ENCODE peak calls at places on chromosomes 16 and 17, in five cellular contexts. U is mucosa of descending colon, T is neural progenitor cell, M is GM06990, X is ascending aorta. P is an unnamed sample.

GRCh38 chr16:55502801-55503366 is 6.0 kb upstream of the LPCAT2 start:
- DNase-seq in M (no peak), X (no peak), T (peak; percentile 25), U (peak; percentile 94), P (peak; percentile 91)

GRCh38 chr16:53754938-53755910 is 51.3 kb downstream of the FTO start:
- DNase-seq in M (no peak), U (peak; percentile 76), T (no peak), X (no peak), P (peak; percentile 77)

GRCh38 chr17:69575346-69575761 is 160.9 kb downstream of the MAP2K6 start:
- DNase-seq in T (peak; percentile 43), X (no peak), U (no peak), M (no peak), P (no peak)

GRCh38 chr16:70601576-70602575 is 44.5 kb upstream of the IL34 start:
- DNase-seq in U (no peak), M (no peak), T (no peak), X (no peak), P (no peak)

GRCh38 chr17:82228278-82228841 is 482 bp upstream of the SLC16A3 start:
- DNase-seq in M (peak; percentile 78), X (no peak), U (peak; percentile 86), T (peak; percentile 57), P (peak; percentile 89)

GRCh38 chr16:82229800-82230619 is 60.0 kb upstream of the MPHOSPH6 start:
- DNase-seq in X (no peak), U (peak; percentile 78), M (no peak), T (peak; percentile 86), P (peak; percentile 42)

GRCh38 chr17:49886036-49886435 is 38.2 kb upstream of the TAC4 start:
- DNase-seq in M (no peak), U (no peak), T (no peak), X (no peak), P (no peak)

GRCh38 chr17:81391964-81392908 is 3.0 kb upstream of the BAHCC1 start:
- DNase-seq in M (no peak), U (no peak), T (no peak), X (no peak), P (no peak)

GRCh38 chr16:19765860-19766553 is 47.9 kb downstream of the IQCK start:
- DNase-seq in T (no peak), X (peak; percentile 28), U (peak; percentile 41), M (no peak), P (peak; percentile 51)

GRCh38 chr16:85891776-85892166 is 7.2 kb upstream of the IRF8 start:
- DNase-seq in X (no peak), M (no peak), U (peak; percentile 62), T (no peak), P (peak; percentile 72)

GRCh38 chr16:88276591-88276990 is 106.2 kb upstream of the ZNF469 start:
- DNase-seq in M (no peak), X (no peak), T (no peak), U (no peak), P (no peak)

GRCh38 chr16:5496013-5496412 is 398.4 kb upstream of the EEF2KMT start:
- DNase-seq in M (no peak), T (no peak), U (no peak), X (no peak), P (no peak)

GRCh38 chr17:31609331-31609730 is 217.9 kb downstream of the RAB11FIP4 start:
- DNase-seq in M (no peak), U (no peak), X (no peak), T (no peak), P (no peak)

GRCh38 chr17:10789694-10790271 is 14.1 kb downstream of the TMEM238L start:
- DNase-seq in M (no peak), X (no peak), T (no peak), U (no peak), P (no peak)

GRCh38 chr17:7686221-7687071 is 844 bp downstream of the TP53 start:
- DNase-seq in X (no peak), T (peak; percentile 90), U (peak; percentile 82), M (peak; percentile 81), P (peak; percentile 87)

GRCh38 chr17:63695889-63696288 is 4.0 kb downstream of the LIMD2 start:
- DNase-seq in T (no peak), U (no peak), M (no peak), X (no peak), P (no peak)

GRCh38 chr17:63694974-63695773 is 4.8 kb downstream of the LIMD2 start:
- DNase-seq in X (no peak), U (no peak), T (no peak), M (peak; percentile 46), P (no peak)

GRCh38 chr17:63698381-63698885 is 1.5 kb downstream of the LIMD2 start:
- DNase-seq in T (no peak), X (no peak), M (peak; percentile 61), U (peak; percentile 50), P (no peak)

GRCh38 chr17:63697341-63698286 is 2.3 kb downstream of the LIMD2 start:
- DNase-seq in U (peak; percentile 85), X (no peak), T (peak; percentile 28), M (peak; percentile 80), P (peak; percentile 93)

DNA sequence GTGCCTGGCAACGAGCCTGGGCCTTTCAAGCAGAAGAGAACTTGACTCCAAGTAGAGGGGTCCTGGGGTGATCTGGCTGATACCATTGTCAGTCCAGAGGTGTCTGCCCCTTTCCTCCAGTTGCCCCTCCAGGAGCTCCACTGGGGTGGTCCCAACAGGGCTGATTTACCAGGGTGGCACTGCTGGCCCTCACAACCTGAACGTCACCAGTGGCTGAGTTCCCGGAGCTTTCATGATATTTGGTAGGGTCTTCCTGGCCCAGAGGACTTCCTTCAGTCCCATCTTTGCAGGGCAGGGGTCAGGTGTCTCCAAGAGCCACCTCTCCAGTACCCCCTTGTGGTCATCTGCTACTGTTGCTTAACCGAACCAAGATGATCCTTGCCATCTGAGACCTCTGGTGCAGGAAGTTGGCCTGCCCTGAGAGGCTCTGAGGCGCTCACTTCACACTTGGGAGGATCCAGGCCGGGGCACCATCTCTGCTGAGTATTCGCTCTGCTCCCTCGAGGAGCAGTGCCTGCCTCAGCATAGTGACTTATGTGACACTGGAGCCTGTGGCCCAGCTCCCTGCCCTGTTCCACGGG is 3.5 kb downstream of the LIMD2 start:
- DNase-seq in M (peak; percentile 46), T (peak; percentile 75), U (no peak), X (no peak), P (no peak)
- TF ChIP-seq CTCF in M (peak; percentile 53), T (peak; percentile 60), U (no peak), X (peak; percentile 34), P (peak; percentile 39)

GRCh38 chr17:52170963-52171572 is 12.6 kb upstream of the CA10 start:
- DNase-seq in X (no peak), U (no peak), M (no peak), T (peak; percentile 60), P (no peak)
- TF ChIP-seq CTCF in X (peak; percentile 27), U (peak; percentile 27), M (peak; percentile 49), T (peak; percentile 76), P (peak; percentile 17)

GRCh38 chr16:78227855-78228254 is 128.4 kb downstream of the WWOX start:
- DNase-seq in U (no peak), T (peak; percentile 45), X (no peak), M (no peak), P (no peak)
- TF ChIP-seq CTCF in U (no peak), T (peak; percentile 53), X (no peak), M (peak; percentile 22), P (peak; percentile 19)

DNA sequence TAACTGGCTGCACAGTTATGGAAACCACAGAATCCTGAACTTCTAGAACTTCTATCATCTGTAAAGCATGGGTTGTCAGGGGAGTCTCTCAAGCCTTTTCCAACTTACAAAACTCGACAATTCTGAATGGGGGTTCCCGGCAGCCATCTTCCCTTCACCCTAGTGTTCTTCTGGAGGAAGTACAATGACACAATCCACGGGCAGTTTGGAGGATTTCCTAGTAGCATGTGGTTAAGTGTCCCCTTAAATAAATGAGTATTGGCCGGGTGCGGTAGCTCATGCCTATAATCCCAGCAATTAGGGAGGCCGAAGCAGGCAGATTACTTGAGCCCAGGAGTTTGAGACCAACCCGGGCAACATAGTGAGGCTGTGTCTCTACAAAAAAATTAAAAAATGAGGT is 2.1 kb downstream of the SLC16A6 start:
- DNase-seq in U (no peak), X (no peak), T (peak; percentile 25), M (no peak), P (peak; percentile 25)
- TF ChIP-seq CTCF in U (no peak), X (peak; percentile 8), T (peak; percentile 3), M (peak; percentile 32), P (no peak)

GRCh38 chr17:79366988-79367571 is 243.8 kb downstream of the RBFOX3 start:
- DNase-seq in X (no peak), T (no peak), U (no peak), M (no peak), P (no peak)
- TF ChIP-seq CTCF in X (no peak), T (no peak), U (no peak), M (no peak), P (no peak)

P was measured in Peyer's patch.